ENCODE peak calls at places on chromosomes 3 and 15, in five cellular contexts. A, D, L, T and W are unnamed samples.

GRCh38 chr15:50328116-50328515 is 26.9 kb downstream of the GABPB1 start:
- DNase-seq in L (no peak), T (no peak), A (no peak), D (no peak), W (no peak)

GRCh38 chr3:188617270-188617669 is 463.3 kb downstream of the LPP start:
- DNase-seq in L (no peak), D (no peak), A (no peak), T (no peak), W (no peak)

GRCh38 chr3:9349321-9350117 is 13.3 kb upstream of the THUMPD3 start:
- DNase-seq in D (peak), T (no peak), L (no peak), A (no peak), W (no peak)

GRCh38 chr15:53472883-53473282 is 286.6 kb downstream of the WDR72 start:
- DNase-seq in A (no peak), D (no peak), L (no peak), T (no peak), W (no peak)

GRCh38 chr3:72791132-72791531 is 57.1 kb downstream of the SHQ1 start:
- DNase-seq in T (no peak), D (no peak), L (no peak), A (no peak), W (no peak)

GRCh38 chr3:134366928-134367352 is 7.3 kb downstream of the AMOTL2 start:
- DNase-seq in D (no peak), A (no peak), T (no peak), L (peak), W (no peak)

GRCh38 chr3:7585052-7585451 is 724.1 kb downstream of the GRM7 start:
- DNase-seq in A (no peak), D (no peak), L (no peak), T (no peak), W (no peak)

GRCh38 chr15:85753791-85754452 is 40.8 kb downstream of the KLHL25 start:
- DNase-seq in A (no peak), T (no peak), D (no peak), L (peak), W (no peak)

GRCh38 chr3:41274944-41275668 is 75.8 kb downstream of the CTNNB1 start:
- DNase-seq in D (peak), L (no peak), T (peak), A (no peak), W (no peak)

GRCh38 chr15:55319537-55320325 is 709 bp downstream of the PIGB start:
- DNase-seq in A (no peak), T (no peak), D (peak), L (no peak), W (no peak)

GRCh38 chr15:25477816-25478215 is 39.0 kb upstream of the UBE3A start:
- DNase-seq in L (no peak), D (no peak), A (no peak), T (no peak), W (no peak)

GRCh38 chr3:102354818-102355515 is 79.8 kb upstream of the ZPLD1 start:
- DNase-seq in L (no peak), D (peak), T (peak), A (no peak), W (no peak)

GRCh38 chr3:52226229-52226817 is 878 bp upstream of the TLR9 start:
- DNase-seq in A (no peak), L (peak), T (no peak), D (no peak), W (no peak)

GRCh38 chr3:125186261-125186770 is 26.2 kb downstream of the SLC12A8 start:
- DNase-seq in T (no peak), L (no peak), A (no peak), D (peak), W (no peak)

GRCh38 chr3:143574933-143575332 is 273.3 kb downstream of the SLC9A9 start:
- DNase-seq in L (no peak), A (no peak), D (no peak), T (no peak), W (no peak)

GRCh38 chr3:143576568-143577270 is 271.5 kb downstream of the SLC9A9 start:
- DNase-seq in A (no peak), D (no peak), T (no peak), L (no peak), W (no peak)

GRCh38 chr3:143573904-143574303 is 274.4 kb downstream of the SLC9A9 start:
- DNase-seq in L (no peak), D (no peak), A (no peak), T (no peak), W (no peak)

GRCh38 chr3:143567823-143568222 is 280.4 kb downstream of the SLC9A9 start:
- DNase-seq in D (no peak), A (no peak), T (no peak), L (no peak), W (no peak)

DNA sequence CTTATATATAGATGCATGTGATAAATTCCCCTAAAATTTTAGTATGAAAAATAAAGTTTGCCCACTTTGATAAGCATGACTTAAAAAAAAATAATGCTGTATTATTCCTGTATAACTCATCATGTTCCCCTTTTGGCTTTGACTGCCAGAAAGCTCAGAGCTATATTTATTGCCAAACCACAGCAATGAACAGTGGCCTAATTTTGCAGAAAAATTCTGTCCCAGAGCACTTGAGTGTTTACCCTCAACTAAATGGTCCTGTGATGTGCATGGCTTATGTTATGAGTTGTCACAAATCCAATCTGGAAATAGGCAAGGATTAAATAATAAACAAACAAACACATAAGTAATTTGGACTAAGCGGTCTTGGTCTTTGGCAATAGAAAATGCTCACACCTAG is 276.7 kb downstream of the SLC9A9 start:
- DNase-seq in D (peak), L (no peak), T (no peak), A (no peak), W (no peak)
- H2BK12ac ChIP-seq in D (no peak), L (no peak), T (no peak), A (no peak), W (no peak)

DNA sequence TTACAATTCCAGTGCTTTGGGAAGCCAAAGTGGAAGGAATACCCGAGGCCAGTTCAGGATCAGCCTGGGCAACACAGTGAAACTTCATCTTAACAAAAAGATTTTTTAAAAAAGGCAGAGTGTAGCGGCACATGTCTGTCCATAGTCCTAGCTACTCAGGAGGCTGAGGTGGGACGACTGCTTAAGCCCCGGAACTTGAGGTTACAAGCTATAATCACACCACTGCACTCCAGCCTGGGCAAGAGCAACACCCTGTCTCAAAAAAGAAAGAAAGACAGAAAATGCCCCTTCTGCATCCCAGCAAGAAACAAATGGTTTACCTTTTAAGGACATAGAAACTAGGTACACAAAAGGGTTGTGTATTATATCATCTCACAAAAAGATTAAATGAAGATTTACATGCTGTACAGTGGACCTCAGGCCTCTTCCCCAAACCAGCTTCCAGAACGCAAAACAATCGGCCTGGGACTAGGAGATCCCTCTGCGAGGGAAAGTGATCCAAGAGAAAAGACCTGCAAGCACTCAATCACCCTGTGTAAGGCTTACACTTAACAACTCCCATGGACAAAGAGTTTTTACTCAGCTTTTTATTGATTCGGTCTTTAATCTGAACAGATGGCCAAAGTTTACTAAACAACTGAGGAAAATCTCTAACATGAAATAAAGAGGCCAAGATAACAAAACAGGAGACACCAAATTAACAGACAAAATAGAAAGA is 21.2 kb downstream of the TFDP2 start:
- DNase-seq in D (no peak), A (no peak), L (no peak), T (no peak), W (no peak)
- H2AFZ ChIP-seq in D (no peak), A (no peak), L (no peak), T (no peak), W (no peak)

GRCh38 chr3:186549497-186549896 is 5.3 kb upstream of the CRYGS start:
- DNase-seq in L (no peak), D (no peak), A (no peak), T (no peak), W (no peak)
- H4K91ac ChIP-seq in L (no peak), D (no peak), A (no peak), T (no peak), W (no peak)

GRCh38 chr3:66414846-66415245 is 86.0 kb downstream of the LRIG1 start:
- DNase-seq in D (no peak), T (no peak), A (no peak), L (no peak), W (no peak)

GRCh38 chr3:66418432-66419052 is 82.3 kb downstream of the LRIG1 start:
- DNase-seq in T (no peak), A (no peak), D (peak), L (no peak), W (no peak)

GRCh38 chr3:66415867-66416428 is 84.9 kb downstream of the LRIG1 start:
- DNase-seq in L (no peak), T (no peak), D (no peak), A (no peak), W (no peak)

GRCh38 chr3:66416556-66417304 is 84.1 kb downstream of the LRIG1 start:
- DNase-seq in L (no peak), D (peak), T (no peak), A (no peak), W (no peak)

GRCh38 chr3:66419053-66419440 is 81.8 kb downstream of the LRIG1 start:
- DNase-seq in L (no peak), A (no peak), D (no peak), T (no peak), W (no peak)
- H2BK12ac ChIP-seq in L (no peak), A (no peak), D (peak), T (no peak), W (no peak)

DNA sequence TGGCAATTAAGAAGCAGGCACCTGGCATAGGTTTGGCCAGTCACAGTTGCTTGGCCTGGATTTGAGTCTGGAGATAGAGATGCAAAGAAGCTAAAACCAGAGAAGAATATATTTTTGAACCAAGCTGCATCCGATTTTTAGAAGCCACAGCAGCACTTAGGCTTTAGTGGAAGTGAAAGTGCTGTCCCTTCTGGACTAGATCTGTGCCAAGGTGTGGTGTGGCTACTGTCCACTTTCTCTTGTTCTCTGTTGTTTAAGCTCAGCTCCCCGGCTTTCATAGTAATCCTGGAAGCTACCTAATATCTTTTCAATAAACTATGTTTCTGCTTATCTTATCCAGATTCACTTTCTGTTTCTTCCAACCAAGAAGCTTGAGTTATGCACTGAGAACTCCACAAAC is 183.4 kb upstream of the THRB start:
- DNase-seq in T (no peak), A (no peak), D (no peak), L (no peak), W (no peak)
- H2AFZ ChIP-seq in T (no peak), A (no peak), D (no peak), L (no peak), W (no peak)

GRCh38 chr3:71581981-71582611 is 1.4 kb downstream of the FOXP1 start:
- DNase-seq in T (peak), L (peak), A (no peak), D (peak), W (peak)
- H4K91ac ChIP-seq in T (peak), L (no peak), A (no peak), D (peak), W (no peak)

GRCh38 chr3:110343945-110344344 is 727.7 kb upstream of the NECTIN3 start:
- DNase-seq in A (no peak), L (no peak), T (no peak), D (peak), W (no peak)

GRCh38 chr3:110344897-110345767 is 726.5 kb upstream of the NECTIN3 start:
- DNase-seq in T (no peak), D (peak), L (no peak), A (no peak), W (no peak)

GRCh38 chr3:110343376-110343775 is 728.2 kb upstream of the NECTIN3 start:
- DNase-seq in L (no peak), D (peak), A (no peak), T (no peak), W (peak)

GRCh38 chr3:110341047-110341446 is 730.6 kb upstream of the NECTIN3 start:
- DNase-seq in T (no peak), A (no peak), L (no peak), D (peak), W (no peak)

DNA sequence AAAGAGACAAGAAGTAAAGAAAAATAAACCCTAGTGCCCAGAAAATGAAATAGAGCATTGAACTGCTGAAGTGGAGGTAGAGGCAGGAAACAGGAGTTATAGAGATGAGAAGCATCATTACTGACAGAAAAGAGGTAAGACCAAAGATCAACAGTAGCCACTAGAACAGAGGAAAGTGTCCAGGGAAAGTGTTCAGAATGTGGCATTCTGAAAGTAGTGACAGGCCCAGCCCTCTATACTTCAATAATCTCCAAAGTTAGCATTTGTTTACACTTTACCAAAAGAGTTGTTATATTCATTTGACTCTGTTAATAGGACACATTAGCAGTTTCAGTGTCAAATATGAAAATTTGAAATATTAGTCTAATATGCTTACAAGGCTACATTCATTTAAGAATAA is 727.1 kb upstream of the NECTIN3 start:
- DNase-seq in A (no peak), D (no peak), L (no peak), T (no peak), W (no peak)
- H2BK12ac ChIP-seq in A (no peak), D (no peak), L (no peak), T (no peak), W (no peak)

GRCh38 chr3:174333640-174334039 is 525.5 kb upstream of the NAALADL2 start:
- DNase-seq in T (no peak), D (no peak), A (no peak), L (no peak), W (no peak)

GRCh38 chr3:174332413-174332812 is 526.7 kb upstream of the NAALADL2 start:
- DNase-seq in A (no peak), D (no peak), T (no peak), L (no peak), W (no peak)

GRCh38 chr3:174335324-174335723 is 523.8 kb upstream of the NAALADL2 start:
- DNase-seq in A (no peak), D (no peak), T (no peak), L (no peak), W (no peak)

GRCh38 chr3:174336774-174337173 is 522.4 kb upstream of the NAALADL2 start:
- DNase-seq in T (no peak), A (no peak), L (no peak), D (no peak), W (no peak)

GRCh38 chr3:174334111-174334510 is 525.0 kb upstream of the NAALADL2 start:
- DNase-seq in D (no peak), T (no peak), A (no peak), L (no peak), W (no peak)
- H2AFZ ChIP-seq in D (no peak), T (no peak), A (no peak), L (no peak), W (no peak)